ENCODE peak calls at places on chromosome 1, in seven cellular contexts. Z is upper lobe of left lung, T is HepG2, A is K562, Q is ovary, C is esophagus muscularis mucosa, V is H1. H is an unnamed sample.

GRCh38 chr1:81208441-81208840 is 592.3 kb upstream of the ADGRL2 start:
- DNase-seq in Z (no peak), T (no peak), A (no peak), Q (no peak), C (no peak), V (no peak), H (no peak)

GRCh38 chr1:180927841-180928240 is 15.1 kb downstream of the KIAA1614 start:
- DNase-seq in Z (no peak), T (no peak), A (no peak), Q (no peak), C (no peak), V (no peak), H (no peak)

GRCh38 chr1:52651904-52652303 is 18.9 kb downstream of the SHISAL2A start:
- DNase-seq in Z (no peak), T (peak; percentile 91), A (no peak), Q (no peak), C (no peak), V (no peak), H (no peak)

GRCh38 chr1:152869808-152870419 is 8.2 kb upstream of the SMCP start:
- DNase-seq in Z (no peak), T (peak; percentile 60), A (peak; percentile 76), Q (peak; percentile 70), C (no peak), V (peak; percentile 80), H (peak; percentile 75)

GRCh38 chr1:237032029-237032428 is 10.0 kb upstream of the RYR2 start:
- DNase-seq in Z (no peak), T (no peak), A (no peak), Q (no peak), C (peak; percentile 81), V (no peak), H (no peak)

GRCh38 chr1:41322835-41323234 is 38.4 kb upstream of the FOXO6 start:
- DNase-seq in Z (no peak), T (peak; percentile 46), A (peak; percentile 62), Q (no peak), C (peak; percentile 81), V (peak; percentile 80), H (peak; percentile 71)

GRCh38 chr1:145711213-145711651 is 4.1 kb upstream of the PDZK1 start:
- DNase-seq in Z (no peak), T (peak; percentile 95), A (no peak), Q (no peak), C (no peak), V (no peak), H (no peak)

GRCh38 chr1:167518331-167518700 is at the start of gene CD247:
- DNase-seq in Z (no peak), T (no peak), A (no peak), Q (no peak), C (no peak), V (peak; percentile 41), H (no peak)

GRCh38 chr1:204581759-204582158 is 65.6 kb downstream of the MDM4 start:
- DNase-seq in Z (no peak), T (no peak), A (no peak), Q (no peak), C (no peak), V (no peak), H (no peak)

GRCh38 chr1:84944767-84945486 is 51.9 kb upstream of the LPAR3 start:
- DNase-seq in Z (no peak), T (peak; percentile 84), A (peak; percentile 90), Q (peak; percentile 46), C (no peak), V (peak; percentile 61), H (peak; percentile 57)

GRCh38 chr1:222924140-222924706 is 109.4 kb downstream of the DISP1 start:
- DNase-seq in Z (no peak), T (no peak), A (no peak), Q (no peak), C (no peak), V (no peak), H (no peak)

GRCh38 chr1:32066489-32066873 is 6.3 kb upstream of the TMEM39B start:
- DNase-seq in Z (no peak), T (no peak), A (peak; percentile 78), Q (peak; percentile 39), C (peak; percentile 93), V (no peak), H (peak; percentile 53)

GRCh38 chr1:230441183-230441582 is 15.1 kb upstream of the PGBD5 start:
- DNase-seq in Z (no peak), T (no peak), A (no peak), Q (no peak), C (no peak), V (no peak), H (no peak)

GRCh38 chr1:23376890-23377811 is 7.5 kb upstream of the ZNF436 start:
- DNase-seq in Z (peak; percentile 41), T (peak; percentile 76), A (peak; percentile 67), Q (no peak), C (no peak), V (no peak), H (no peak)

GRCh38 chr1:110390692-110391232 is at the start of gene SLC16A4:
- DNase-seq in Z (no peak), T (peak; percentile 76), A (no peak), Q (peak; percentile 38), C (no peak), V (no peak), H (no peak)

GRCh38 chr1:240258910-240259309 is 167.2 kb downstream of the FMN2 start:
- DNase-seq in Z (no peak), T (no peak), A (no peak), Q (no peak), C (no peak), V (no peak), H (no peak)

GRCh38 chr1:71093938-71094337 is 13.1 kb upstream of the ZRANB2 start:
- DNase-seq in Z (no peak), T (no peak), A (peak; percentile 9), Q (no peak), C (no peak), V (no peak), H (no peak)

DNA sequence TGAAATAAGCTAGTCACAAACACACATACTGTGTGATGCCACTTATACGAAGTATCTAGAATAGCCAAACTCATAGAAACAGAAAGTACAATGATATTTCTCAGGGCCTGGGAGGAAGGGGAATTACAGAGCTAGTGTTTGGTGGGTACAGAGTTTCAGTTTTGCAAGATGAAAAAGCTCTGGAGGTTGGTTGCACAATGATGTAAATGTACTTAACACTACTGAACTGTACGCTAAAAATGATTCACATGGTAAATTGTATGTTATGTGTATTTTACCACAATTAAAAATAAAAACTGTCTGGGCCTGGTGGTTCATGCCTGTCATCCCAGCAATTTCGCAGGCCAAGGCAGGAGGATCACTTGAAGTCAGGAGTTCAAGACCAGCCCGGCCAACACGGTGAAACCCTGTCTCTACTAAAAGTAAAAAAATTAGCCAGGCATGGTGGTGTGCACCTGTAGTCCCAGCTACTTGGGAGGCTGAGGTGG is 15.3 kb upstream of the FHAD1 start:
- DNase-seq in Z (no peak), T (no peak), A (no peak), Q (no peak), C (no peak), V (no peak), H (no peak)
- TF ChIP-seq EP300 in Z (no peak), T (no peak), A (no peak), Q (no peak), C (no peak), V (no peak), H (no peak)

GRCh38 chr1:201180901-201181300 is 9.7 kb upstream of the IGFN1 start:
- DNase-seq in Z (no peak), T (no peak), A (no peak), Q (no peak), C (no peak), V (no peak), H (no peak)

GRCh38 chr1:201183209-201183608 is 7.4 kb upstream of the IGFN1 start:
- DNase-seq in Z (no peak), T (no peak), A (no peak), Q (no peak), C (no peak), V (no peak), H (no peak)

GRCh38 chr1:201181323-201181722 is 9.3 kb upstream of the IGFN1 start:
- DNase-seq in Z (no peak), T (no peak), A (no peak), Q (no peak), C (no peak), V (no peak), H (no peak)

GRCh38 chr1:201180133-201180532 is 10.5 kb upstream of the IGFN1 start:
- DNase-seq in Z (no peak), T (no peak), A (no peak), Q (no peak), C (no peak), V (no peak), H (no peak)

DNA sequence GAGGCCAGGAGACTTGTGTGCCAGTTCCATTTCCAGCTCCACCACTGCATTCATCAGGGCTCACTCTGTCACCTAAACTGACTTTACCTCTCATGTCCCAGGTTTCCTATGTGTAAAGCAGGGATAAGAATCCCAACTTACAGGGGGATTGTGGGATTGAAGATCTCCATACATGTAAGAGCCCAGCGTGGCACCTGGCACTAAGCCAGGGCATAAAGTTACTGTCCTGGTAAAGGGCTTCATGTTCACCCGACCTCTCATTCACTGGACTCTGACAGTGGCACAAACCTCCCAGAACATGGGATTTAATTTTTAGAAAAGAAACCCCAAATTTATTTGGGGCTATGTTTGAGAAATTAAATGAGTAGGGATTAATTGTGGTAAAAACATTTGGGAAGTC is 8.9 kb upstream of the IGFN1 start:
- DNase-seq in Z (no peak), T (no peak), A (no peak), Q (no peak), C (no peak), V (no peak), H (no peak)
- H3K4me1 ChIP-seq in Z (no peaks in the 10 kb centered on the region), T (peaks cover 26% of the 10 kb centered on the region), A (peaks cover 3% of the 10 kb centered on the region), Q (peaks cover 4% of the 10 kb centered on the region), C (no peaks in the 10 kb centered on the region), V (no peaks in the 10 kb centered on the region), H (no peaks in the 10 kb centered on the region)

GRCh38 chr1:205783904-205784303 is 8.6 kb upstream of the RAB29 start:
- DNase-seq in Z (no peak), T (no peak), A (no peak), Q (no peak), C (no peak), V (no peak), H (no peak)
- TF ChIP-seq EP300 in Z (no peak), T (no peak), A (no peak), Q (no peak), C (no peak), V (no peak), H (no peak)

GRCh38 chr1:228544921-228545591 is 57.9 kb downstream of the RNF187 start:
- DNase-seq in Z (no peak), T (no peak), A (no peak), Q (no peak), C (no peak), V (no peak), H (no peak)
- H3K4me1 ChIP-seq in Z (no peaks in the 10 kb centered on the region), T (no peaks in the 10 kb centered on the region), A (no peaks in the 10 kb centered on the region), Q (no peaks in the 10 kb centered on the region), C (no peaks in the 10 kb centered on the region), V (no peaks in the 10 kb centered on the region), H (no peaks in the 10 kb centered on the region)

DNA sequence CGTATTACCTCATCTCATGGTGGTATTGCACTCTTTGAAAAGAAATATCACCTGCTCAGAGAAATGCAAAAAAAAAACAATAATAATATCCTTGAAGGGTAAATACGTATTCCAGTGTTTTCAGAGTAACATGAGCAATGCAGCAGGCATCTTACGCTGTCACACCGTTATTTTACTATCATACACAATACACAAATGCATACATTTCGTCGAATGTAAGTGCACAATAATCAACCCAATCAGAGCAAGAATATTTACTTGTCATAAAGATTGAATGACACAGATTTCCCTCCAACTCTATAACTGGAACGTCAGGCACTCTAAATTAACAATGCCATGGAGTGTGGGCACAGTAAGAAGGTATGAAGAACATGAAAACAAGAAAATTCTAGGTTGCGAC is 1050.1 kb downstream of the PLA2G4A start:
- DNase-seq in Z (no peak), T (no peak), A (no peak), Q (no peak), C (no peak), V (no peak), H (no peak)
- TF ChIP-seq EP300 in Z (no peak), T (no peak), A (no peak), Q (no peak), C (no peak), V (no peak), H (no peak)